ENCODE peak calls at places on chromosomes 6 and 20, in eight cellular contexts. D is small intestine; X is GM23248; I is endothelial cell of umbilical vein; C is adipocyte; Q is effector memory CD4-positive, alpha-beta T cell; O is CD8-positive, alpha-beta memory T cell; Z is upper lobe of right lung. R is an unnamed sample. For H3K4me1, the result is how much of the 10 kb centered on the place peaks cover.

GRCh38 chr6:89298680-89299450 is 16.2 kb downstream of the GABRR2 start:
- DNase-seq in Z (no peak), I (peak), X (peak), D (no peak), C (peak), Q (peak), O (peak), R (peak)

GRCh38 chr6:24658573-24659511 is 7.9 kb downstream of the TDP2 start:
- DNase-seq in C (peak), D (peak), O (no peak), I (no peak), X (peak), Z (no peak), Q (no peak), R (no peak)

GRCh38 chr20:23114018-23114417 is 27.9 kb upstream of the CD93 start:
- DNase-seq in O (no peak), I (no peak), C (no peak), X (no peak), Q (no peak), Z (peak), D (no peak), R (no peak)

GRCh38 chr6:90385914-90386313 is 89.3 kb upstream of the BACH2 start:
- DNase-seq in X (no peak), D (no peak), Z (no peak), I (no peak), Q (no peak), C (no peak), O (no peak), R (no peak)

GRCh38 chr6:79152269-79152737 is 74.2 kb upstream of the PHIP start:
- DNase-seq in X (no peak), D (no peak), I (no peak), Q (no peak), C (no peak), O (no peak), Z (no peak), R (no peak)

GRCh38 chr6:36629792-36630191 is 35.6 kb downstream of the SRSF3 start:
- DNase-seq in D (no peak), O (no peak), Z (no peak), C (no peak), X (no peak), I (no peak), Q (no peak), R (no peak)

GRCh38 chr20:53269380-53269779 is 297.2 kb downstream of the TSHZ2 start:
- DNase-seq in C (no peak), I (no peak), Q (no peak), O (no peak), D (no peak), Z (no peak), X (no peak), R (no peak)

GRCh38 chr6:56798163-56798562 is 155.5 kb upstream of the DST start:
- DNase-seq in Z (no peak), X (peak), I (no peak), O (no peak), C (no peak), Q (no peak), D (no peak), R (no peak)

GRCh38 chr6:170010665-170011232 is 259.3 kb downstream of the ERMARD start:
- DNase-seq in I (no peak), D (no peak), Z (peak), C (no peak), O (no peak), Q (no peak), X (no peak), R (no peak)

GRCh38 chr6:155126727-155127439 is 131.8 kb downstream of the TIAM2 start:
- DNase-seq in O (no peak), Q (no peak), D (no peak), Z (no peak), X (peak), I (peak), C (peak), R (no peak)

GRCh38 chr6:163730496-163731210 is 316.1 kb downstream of the QKI start:
- DNase-seq in D (no peak), X (no peak), Z (no peak), I (no peak), C (no peak), O (no peak), Q (no peak), R (no peak)

GRCh38 chr6:25405442-25405841 is 126.3 kb downstream of the CARMIL1 start:
- DNase-seq in Z (no peak), I (no peak), O (no peak), X (no peak), Q (no peak), D (no peak), C (no peak), R (peak)

GRCh38 chr6:37582309-37582708 is 82.6 kb upstream of the CCDC167 start:
- DNase-seq in I (no peak), D (no peak), C (peak), O (no peak), Z (no peak), Q (no peak), X (peak), R (no peak)

GRCh38 chr6:8539446-8539845 is 104.1 kb upstream of the SLC35B3 start:
- DNase-seq in Q (no peak), I (no peak), O (no peak), D (no peak), C (peak), X (peak), Z (no peak), R (no peak)

GRCh38 chr20:45518282-45518681 is 2.9 kb upstream of the SPINT3 start:
- DNase-seq in Z (no peak), C (no peak), D (peak), X (peak), O (no peak), I (no peak), Q (no peak), R (no peak)

GRCh38 chr6:43968110-43968965 is 158.9 kb downstream of the MRPL14 start:
- DNase-seq in I (no peak), Z (no peak), O (no peak), D (no peak), C (no peak), X (no peak), Q (no peak), R (no peak)

GRCh38 chr6:47729019-47729418 is 30.6 kb downstream of the ADGRF4 start:
- DNase-seq in Z (no peak), O (no peak), X (peak), I (no peak), C (no peak), D (no peak), Q (no peak), R (no peak)

GRCh38 chr6:6024220-6024619 is 17.5 kb upstream of the NRN1 start:
- DNase-seq in Z (no peak), X (no peak), O (no peak), I (no peak), C (no peak), Q (no peak), D (no peak), R (no peak)

GRCh38 chr6:41871677-41872076 is 23.5 kb downstream of the USP49 start:
- DNase-seq in Q (no peak), Z (no peak), C (no peak), X (no peak), I (no peak), D (no peak), O (no peak), R (no peak)

GRCh38 chr20:53040678-53041674 is 68.8 kb downstream of the TSHZ2 start:
- DNase-seq in X (peak), C (no peak), Q (no peak), O (no peak), I (no peak), D (peak), Z (no peak), R (no peak)

GRCh38 chr20:4835244-4836177 is 113.8 kb downstream of the PRND start:
- DNase-seq in Q (no peak), C (peak), Z (no peak), I (no peak), D (no peak), O (no peak), X (peak), R (no peak)

GRCh38 chr6:108958900-108959770 is 110.9 kb downstream of the ARMC2 start:
- DNase-seq in O (no peak), Q (no peak), X (no peak), D (no peak), I (no peak), Z (no peak), C (no peak), R (no peak)

GRCh38 chr20:1302578-1303541 is 26.1 kb downstream of the SDCBP2 start:
- DNase-seq in Z (peak), O (no peak), X (no peak), I (no peak), Q (no peak), C (no peak), D (no peak), R (no peak)

GRCh38 chr6:12182676-12183075 is 107.5 kb upstream of the EDN1 start:
- DNase-seq in I (no peak), Q (no peak), Z (no peak), O (no peak), X (peak), C (no peak), D (no peak), R (no peak)

GRCh38 chr6:44219053-44219814 is 2.5 kb downstream of the MYMX start:
- DNase-seq in I (peak), Q (no peak), C (peak), D (peak), Z (peak), X (peak), O (no peak), R (peak)

GRCh38 chr6:127192911-127193503 is 73.7 kb upstream of the RNF146 start:
- DNase-seq in O (no peak), D (no peak), Z (no peak), Q (no peak), C (peak), I (peak), X (peak), R (no peak)

GRCh38 chr20:48698507-48699267 is 129.1 kb downstream of the PREX1 start:
- DNase-seq in Q (no peak), D (no peak), X (no peak), Z (peak), I (no peak), C (no peak), O (no peak), R (no peak)

GRCh38 chr6:152380351-152380767 is 256.8 kb downstream of the SYNE1 start:
- DNase-seq in Z (no peak), C (peak), I (peak), O (no peak), X (peak), Q (no peak), D (no peak), R (no peak)

GRCh38 chr6:137043710-137044365 is 927 bp downstream of the IL20RA start:
- DNase-seq in I (peak), X (peak), D (peak), O (peak), Q (no peak), Z (no peak), C (peak), R (peak)

GRCh38 chr6:108673153-108673552 is 112.4 kb downstream of the FOXO3 start:
- DNase-seq in O (no peak), C (no peak), D (no peak), I (no peak), Q (no peak), X (no peak), Z (no peak), R (no peak)

GRCh38 chr6:149335924-149336323 is 18.4 kb downstream of the TAB2 start:
- DNase-seq in O (no peak), I (peak), C (peak), Q (no peak), D (peak), Z (no peak), X (peak), R (no peak)

GRCh38 chr6:149336529-149336928 is 19.0 kb downstream of the TAB2 start:
- DNase-seq in O (no peak), D (no peak), X (peak), I (peak), Z (no peak), C (no peak), Q (no peak), R (no peak)

GRCh38 chr6:149337330-149337729 is 19.8 kb downstream of the TAB2 start:
- DNase-seq in Z (no peak), Q (no peak), D (no peak), O (no peak), X (no peak), I (peak), C (peak), R (no peak)

GRCh38 chr6:149342525-149342924 is 25.0 kb downstream of the TAB2 start:
- DNase-seq in I (no peak), O (no peak), C (no peak), Q (no peak), D (peak), Z (no peak), X (no peak), R (no peak)

GRCh38 chr6:149340200-149340599 is 22.7 kb downstream of the TAB2 start:
- DNase-seq in Q (no peak), X (no peak), I (no peak), O (no peak), C (no peak), D (no peak), Z (no peak), R (no peak)
- H3K4me1 ChIP-seq in Q (under half), X (half or more), I (under half), O (half or more), C (half or more), D (under half), Z (under half), R (half or more)

GRCh38 chr6:77474286-77474956 is 11.1 kb upstream of the HTR1B start:
- DNase-seq in O (no peak), C (no peak), X (no peak), D (no peak), I (no peak), Q (no peak), Z (no peak), R (no peak)
- H3K4me3 ChIP-seq in O (no peak), C (no peak), X (peak), D (no peak), I (no peak), Q (no peak), Z (no peak), R (no peak)

GRCh38 chr20:32207626-32208498 is at the start of the genes PLAGL2 and POFUT1:
- DNase-seq in O (peak), Q (peak), C (peak), D (peak), Z (peak), X (peak), I (peak), R (peak)

GRCh38 chr20:32205502-32206382 is 1.8 kb downstream of the PLAGL2 start:
- DNase-seq in Z (no peak), X (peak), Q (no peak), I (no peak), D (peak), C (peak), O (no peak), R (no peak)

GRCh38 chr20:32207211-32207625 is 325 bp downstream of the PLAGL2 start:
- DNase-seq in Z (no peak), X (no peak), O (peak), Q (no peak), C (no peak), D (no peak), I (no peak), R (no peak)

GRCh38 chr20:32204485-32205115 is 2.9 kb downstream of the PLAGL2 start:
- DNase-seq in D (peak), X (no peak), O (no peak), I (no peak), C (no peak), Q (no peak), Z (no peak), R (no peak)

GRCh38 chr20:32206383-32207210 is 946 bp downstream of the PLAGL2 start:
- DNase-seq in Z (no peak), D (peak), Q (no peak), I (no peak), C (peak), X (peak), O (no peak), R (no peak)
- H3K4me1 ChIP-seq in Z (half or more), D (under half), Q (under half), I (under half), C (half or more), X (under half), O (half or more), R (half or more)

GRCh38 chr6:166655713-166656265 is 28.7 kb upstream of the RPS6KA2 start:
- DNase-seq in C (no peak), I (no peak), D (peak), Q (no peak), O (no peak), Z (no peak), X (no peak), R (no peak)
- H3K4me3 ChIP-seq in C (no peak), I (no peak), D (no peak), Q (no peak), O (no peak), Z (no peak), X (no peak), R (no peak)

GRCh38 chr6:3260772-3261517 is 2.2 kb downstream of the PSMG4 start:
- DNase-seq in Z (no peak), D (peak), X (peak), Q (no peak), I (no peak), C (no peak), O (no peak), R (no peak)

GRCh38 chr6:3261921-3262320 is 3.2 kb downstream of the PSMG4 start:
- DNase-seq in D (no peak), C (no peak), Q (no peak), X (no peak), O (no peak), Z (no peak), I (no peak), R (no peak)

GRCh38 chr6:3264356-3264755 is 5.6 kb downstream of the PSMG4 start:
- DNase-seq in C (no peak), Q (no peak), O (no peak), D (no peak), I (no peak), X (no peak), Z (no peak), R (no peak)

GRCh38 chr6:3261518-3261820 is 2.7 kb downstream of the PSMG4 start:
- DNase-seq in O (no peak), I (no peak), Z (no peak), Q (no peak), X (no peak), D (no peak), C (no peak), R (no peak)

DNA sequence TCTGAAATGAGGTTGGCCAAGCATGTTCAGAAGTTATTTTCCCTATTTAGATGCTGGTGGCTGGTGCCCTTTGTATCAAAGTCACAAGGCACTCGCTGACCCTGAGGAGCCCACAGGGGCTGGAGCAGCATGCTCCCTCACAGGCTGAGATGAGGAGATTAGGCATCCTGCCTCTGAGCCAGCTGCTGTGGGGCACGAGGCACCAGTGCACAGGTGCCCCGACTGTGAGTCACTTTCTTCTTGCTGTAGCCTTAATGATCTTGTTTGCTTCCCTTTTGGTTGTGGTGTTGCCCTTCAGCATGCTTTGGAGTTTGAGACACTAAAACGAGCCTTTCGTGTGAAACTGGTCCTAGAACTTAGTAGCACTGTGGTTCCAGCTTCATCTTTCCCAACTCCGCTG is 4.3 kb downstream of the PSMG4 start:
- DNase-seq in Q (no peak), I (peak), D (no peak), Z (no peak), O (no peak), C (no peak), X (no peak), R (no peak)
- H3K4me1 ChIP-seq in Q (under half), I (under half), D (under half), Z (under half), O (under half), C (under half), X (under half), R (under half)

DNA sequence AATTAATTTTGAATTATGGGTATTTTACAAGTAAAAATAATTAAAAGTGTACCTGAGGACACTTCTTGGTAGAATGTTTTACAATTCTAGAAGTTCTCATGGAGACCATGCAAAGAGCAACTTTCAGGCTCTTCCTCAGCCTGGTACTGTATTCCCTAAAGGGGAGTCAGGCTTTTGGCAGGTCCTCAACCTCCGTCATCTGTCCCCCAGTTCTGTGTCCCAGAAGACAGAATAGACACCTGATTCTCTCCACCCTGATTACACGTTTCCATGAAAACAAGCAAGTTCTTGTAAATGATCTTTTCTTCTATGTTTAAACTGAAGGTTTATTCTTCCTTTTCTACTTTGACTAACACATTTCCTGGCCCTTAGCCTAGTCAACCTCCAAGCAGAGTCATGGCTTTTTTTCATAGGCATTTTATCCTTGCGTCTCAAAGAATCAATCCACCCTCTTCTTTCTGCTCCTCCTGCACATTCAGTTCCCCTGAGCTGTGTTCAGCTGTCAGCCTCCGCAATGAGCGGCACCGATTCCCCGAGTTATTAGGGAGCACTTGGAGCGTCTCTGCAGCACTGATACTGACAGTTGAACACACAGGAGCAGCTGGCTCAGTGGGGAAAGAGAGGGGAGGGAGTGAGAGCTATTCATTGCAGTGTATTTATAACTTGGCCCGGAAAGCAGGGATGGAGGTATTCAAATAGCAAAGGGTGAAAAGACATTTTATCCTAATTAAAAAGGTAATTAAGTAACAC is 1082.5 kb upstream of the MAP3K7 start:
- DNase-seq in Z (no peak), I (no peak), C (no peak), Q (no peak), X (no peak), O (no peak), D (no peak), R (no peak)
- H3K4me3 ChIP-seq in Z (no peak), I (no peak), C (no peak), Q (no peak), X (no peak), O (no peak), D (no peak), R (no peak)

GRCh38 chr20:61437280-61438206 is 185.5 kb downstream of the CDH4 start:
- DNase-seq in Q (no peak), C (no peak), X (peak), Z (no peak), O (no peak), D (no peak), I (no peak), R (no peak)

GRCh38 chr20:61436268-61436667 is 184.2 kb downstream of the CDH4 start:
- DNase-seq in I (no peak), Z (peak), D (no peak), Q (no peak), C (no peak), O (no peak), X (peak), R (no peak)

GRCh38 chr20:61439251-61439650 is 187.2 kb downstream of the CDH4 start:
- DNase-seq in C (no peak), X (no peak), Z (no peak), O (no peak), I (no peak), Q (no peak), D (no peak), R (no peak)

GRCh38 chr20:61436674-61437279 is 184.7 kb downstream of the CDH4 start:
- DNase-seq in O (no peak), D (no peak), C (no peak), I (no peak), X (peak), Q (no peak), Z (peak), R (no peak)

GRCh38 chr20:61438285-61438684 is 186.2 kb downstream of the CDH4 start:
- DNase-seq in X (no peak), D (no peak), C (no peak), I (no peak), Q (no peak), Z (no peak), O (no peak), R (no peak)
- H3K4me1 ChIP-seq in X (under half), D (under half), C (under half), I (under half), Q (under half), Z (under half), O (under half), R (under half)

DNA sequence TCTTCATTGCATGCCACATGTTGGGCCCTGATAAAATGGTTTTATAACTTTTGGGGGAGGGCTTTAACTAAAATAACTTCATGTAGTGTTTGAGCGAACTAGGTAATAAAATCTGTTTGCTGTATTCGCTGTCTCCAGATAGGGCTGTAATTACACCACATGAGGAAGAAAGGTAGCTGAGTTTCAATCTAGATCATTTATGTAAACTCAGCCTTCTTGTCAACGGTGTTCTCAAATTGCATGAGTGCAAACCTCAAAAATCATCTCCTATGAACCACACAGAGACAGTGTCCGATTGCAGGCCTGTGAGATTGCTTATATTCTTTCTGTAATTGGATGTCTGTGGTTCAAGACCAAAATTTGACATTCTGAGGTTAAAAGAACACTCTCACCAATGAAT is 37.7 kb upstream of the BEND3 start:
- DNase-seq in D (peak), X (no peak), O (no peak), C (peak), Q (no peak), I (no peak), Z (no peak), R (no peak)
- H3K4me3 ChIP-seq in D (no peak), X (no peak), O (no peak), C (no peak), Q (no peak), I (no peak), Z (no peak), R (no peak)